ENCODE peak calls at places on chromosomes 6 and 20, in seven cellular contexts. E is choroid plexus epithelial cell, Y is AG04450, H is foreskin fibroblast, V is AG10803, W is brain microvascular endothelial cell, A is RWPE1. R is an unnamed sample.

GRCh38 chr6:131013495-131013894 is 49.5 kb downstream of the EPB41L2 start:
- DNase-seq in E (peak), Y (peak), H (peak), V (peak), W (peak), A (no peak), R (no peak)

GRCh38 chr20:9945406-9945805 is 89.4 kb upstream of the ANKEF1 start:
- DNase-seq in E (peak), Y (no peak), H (peak), V (peak), W (peak), A (peak), R (no peak)

GRCh38 chr6:17178754-17179153 is 76.9 kb downstream of the STMND1 start:
- DNase-seq in E (no peak), Y (no peak), H (no peak), V (no peak), W (no peak), A (no peak), R (no peak)

GRCh38 chr6:129263117-129263516 is 380.2 kb downstream of the LAMA2 start:
- DNase-seq in E (no peak), Y (no peak), H (no peak), V (no peak), W (no peak), A (no peak), R (no peak)

GRCh38 chr6:26159417-26160273 is 72.4 kb downstream of the HFE start:
- DNase-seq in E (peak), Y (no peak), H (peak), V (no peak), W (no peak), A (no peak), R (no peak)

GRCh38 chr6:28940294-28940858 is 16.6 kb upstream of the TRIM27 start:
- DNase-seq in E (no peak), Y (no peak), H (peak), V (no peak), W (no peak), A (peak), R (no peak)

GRCh38 chr6:6368040-6368683 is 47.7 kb upstream of the F13A1 start:
- DNase-seq in E (no peak), Y (no peak), H (no peak), V (no peak), W (no peak), A (no peak), R (no peak)

GRCh38 chr6:151403919-151404308 is 12.6 kb upstream of the ZBTB2 start:
- DNase-seq in E (no peak), Y (no peak), H (no peak), V (no peak), W (no peak), A (no peak), R (no peak)

GRCh38 chr6:159959165-159959975 is 9.5 kb upstream of the IGF2R start:
- DNase-seq in E (no peak), Y (no peak), H (no peak), V (no peak), W (no peak), A (no peak), R (no peak)

GRCh38 chr6:112041535-112041934 is 12.4 kb upstream of the CCN6 start:
- DNase-seq in E (no peak), Y (no peak), H (no peak), V (no peak), W (no peak), A (no peak), R (no peak)

GRCh38 chr20:39878809-39879208 is 810.2 kb downstream of the MAFB start:
- DNase-seq in E (peak), Y (no peak), H (peak), V (peak), W (no peak), A (peak), R (no peak)

GRCh38 chr6:158663465-158664167 is 13.8 kb downstream of the SYTL3 start:
- DNase-seq in E (no peak), Y (no peak), H (no peak), V (no peak), W (no peak), A (no peak), R (no peak)

GRCh38 chr6:35068644-35069043 is 72.5 kb downstream of the TCP11 start:
- DNase-seq in E (no peak), Y (no peak), H (no peak), V (no peak), W (no peak), A (no peak), R (no peak)

GRCh38 chr6:157535354-157536217 is 154.6 kb downstream of the ZDHHC14 start:
- DNase-seq in E (peak), Y (no peak), H (peak), V (peak), W (peak), A (peak), R (peak)

GRCh38 chr6:96907498-96907897 is 9.8 kb upstream of the NDUFAF4 start:
- DNase-seq in E (peak), Y (no peak), H (peak), V (no peak), W (peak), A (no peak), R (no peak)

GRCh38 chr6:107646776-107647438 is 157.0 kb downstream of the SOBP start:
- DNase-seq in E (no peak), Y (no peak), H (no peak), V (no peak), W (no peak), A (no peak), R (no peak)

GRCh38 chr6:72032056-72032455 is 145.7 kb downstream of the RIMS1 start:
- DNase-seq in E (peak), Y (no peak), H (no peak), V (peak), W (no peak), A (peak), R (no peak)

GRCh38 chr20:25353754-25354705 is 36.6 kb downstream of the ABHD12 start:
- DNase-seq in E (no peak), Y (no peak), H (no peak), V (no peak), W (no peak), A (no peak), R (no peak)

GRCh38 chr6:165186041-165186440 is 123.4 kb downstream of the C6orf118 start:
- DNase-seq in E (no peak), Y (no peak), H (no peak), V (no peak), W (no peak), A (no peak), R (no peak)

GRCh38 chr20:3777726-3778629 is 3.3 kb downstream of the SPEF1 start:
- DNase-seq in E (peak), Y (no peak), H (peak), V (peak), W (peak), A (peak), R (no peak)

GRCh38 chr6:42175860-42176259 is 2.7 kb downstream of the GUCA1A start:
- DNase-seq in E (no peak), Y (no peak), H (no peak), V (no peak), W (no peak), A (no peak), R (no peak)
- TF ChIP-seq CTCF in E (peak), Y (peak), H (no peak), V (peak), W (peak), A (no peak), R (no peak)

GRCh38 chr6:168200571-168201134 is 118.9 kb downstream of the DACT2 start:
- DNase-seq in E (no peak), Y (no peak), H (no peak), V (no peak), W (no peak), A (no peak), R (no peak)

GRCh38 chr6:168201799-168202198 is 117.8 kb downstream of the DACT2 start:
- DNase-seq in E (no peak), Y (no peak), H (no peak), V (no peak), W (no peak), A (no peak), R (no peak)

GRCh38 chr6:168198302-168199180 is 119.5 kb upstream of the FRMD1 start:
- DNase-seq in E (no peak), Y (no peak), H (no peak), V (no peak), W (no peak), A (no peak), R (no peak)

GRCh38 chr6:168197636-168198301 is 118.8 kb upstream of the FRMD1 start:
- DNase-seq in E (no peak), Y (no peak), H (no peak), V (no peak), W (no peak), A (no peak), R (no peak)

GRCh38 chr6:168201383-168201782 is 118.2 kb downstream of the DACT2 start:
- DNase-seq in E (no peak), Y (no peak), H (no peak), V (no peak), W (no peak), A (no peak), R (no peak)
- TF ChIP-seq CTCF in E (peak), Y (no peak), H (no peak), V (no peak), W (no peak), A (no peak), R (no peak)

GRCh38 chr6:104788400-104788799 is 71.3 kb downstream of the HACE1 start:
- DNase-seq in E (no peak), Y (no peak), H (no peak), V (peak), W (no peak), A (no peak), R (no peak)

GRCh38 chr6:104784884-104785283 is 74.8 kb downstream of the HACE1 start:
- DNase-seq in E (peak), Y (no peak), H (peak), V (peak), W (peak), A (no peak), R (no peak)

GRCh38 chr6:104795363-104795762 is 64.4 kb downstream of the HACE1 start:
- DNase-seq in E (no peak), Y (no peak), H (no peak), V (no peak), W (no peak), A (no peak), R (no peak)

GRCh38 chr6:104787305-104787704 is 72.4 kb downstream of the HACE1 start:
- DNase-seq in E (no peak), Y (no peak), H (no peak), V (no peak), W (no peak), A (no peak), R (no peak)

GRCh38 chr6:104789770-104790190 is 69.9 kb downstream of the HACE1 start:
- DNase-seq in E (peak), Y (peak), H (peak), V (peak), W (peak), A (peak), R (no peak)
- TF ChIP-seq CTCF in E (no peak), Y (peak), H (no peak), V (peak), W (no peak), A (peak), R (no peak)

GRCh38 chr6:50128420-50129005 is 78.8 kb upstream of the DEFB112 start:
- DNase-seq in E (peak), Y (no peak), H (peak), V (peak), W (no peak), A (no peak), R (no peak)
- TF ChIP-seq CTCF in E (peak), Y (peak), H (peak), V (peak), W (peak), A (peak), R (peak)

GRCh38 chr6:33570806-33571636 is 9.1 kb downstream of the BAK1 start:
- DNase-seq in E (peak), Y (no peak), H (peak), V (peak), W (peak), A (peak), R (no peak)
- TF ChIP-seq CTCF in E (no peak), Y (peak), H (no peak), V (no peak), W (no peak), A (no peak), R (no peak)

GRCh38 chr6:8905647-8906231 is 470.4 kb upstream of the SLC35B3 start:
- DNase-seq in E (no peak), Y (no peak), H (peak), V (no peak), W (no peak), A (no peak), R (no peak)

GRCh38 chr6:8908638-8909037 is 473.3 kb upstream of the SLC35B3 start:
- DNase-seq in E (no peak), Y (no peak), H (no peak), V (no peak), W (no peak), A (no peak), R (no peak)

GRCh38 chr6:8906699-8907098 is 471.4 kb upstream of the SLC35B3 start:
- DNase-seq in E (no peak), Y (no peak), H (no peak), V (no peak), W (no peak), A (no peak), R (no peak)

DNA sequence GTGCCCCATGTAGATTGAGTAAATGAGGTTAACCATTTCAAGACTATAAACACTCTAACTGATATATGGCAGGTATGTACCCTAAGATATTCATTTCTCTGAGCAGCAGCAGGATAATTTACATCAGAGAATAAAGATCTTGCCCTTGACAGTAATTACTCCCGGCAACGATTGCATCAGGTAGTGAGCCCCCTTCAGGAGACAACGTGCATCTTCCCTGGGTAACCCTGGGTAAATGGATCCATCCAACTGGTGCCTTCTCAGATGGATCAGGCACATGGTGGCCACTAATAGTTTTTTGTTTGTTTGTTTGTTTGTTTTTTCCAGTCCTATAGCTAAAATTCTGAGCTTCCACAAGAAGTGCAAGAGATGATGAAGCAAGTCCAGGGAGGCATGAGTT is 469.4 kb upstream of the SLC35B3 start:
- DNase-seq in E (no peak), Y (no peak), H (no peak), V (no peak), W (no peak), A (no peak), R (no peak)
- TF ChIP-seq CTCF in E (peak), Y (no peak), H (no peak), V (no peak), W (peak), A (no peak), R (no peak)

GRCh38 chr6:32047539-32047854 is 9.3 kb downstream of the CYP21A2 start:
- DNase-seq in E (no peak), Y (no peak), H (no peak), V (no peak), W (no peak), A (no peak), R (no peak)

GRCh38 chr6:32047084-32047478 is 8.9 kb downstream of the CYP21A2 start:
- DNase-seq in E (peak), Y (no peak), H (peak), V (no peak), W (peak), A (peak), R (peak)

GRCh38 chr6:32046450-32047083 is 8.4 kb downstream of the CYP21A2 start:
- DNase-seq in E (peak), Y (no peak), H (peak), V (peak), W (no peak), A (no peak), R (no peak)

GRCh38 chr6:32045811-32046449 is 7.7 kb downstream of the CYP21A2 start:
- DNase-seq in E (no peak), Y (no peak), H (no peak), V (no peak), W (no peak), A (no peak), R (no peak)

DNA sequence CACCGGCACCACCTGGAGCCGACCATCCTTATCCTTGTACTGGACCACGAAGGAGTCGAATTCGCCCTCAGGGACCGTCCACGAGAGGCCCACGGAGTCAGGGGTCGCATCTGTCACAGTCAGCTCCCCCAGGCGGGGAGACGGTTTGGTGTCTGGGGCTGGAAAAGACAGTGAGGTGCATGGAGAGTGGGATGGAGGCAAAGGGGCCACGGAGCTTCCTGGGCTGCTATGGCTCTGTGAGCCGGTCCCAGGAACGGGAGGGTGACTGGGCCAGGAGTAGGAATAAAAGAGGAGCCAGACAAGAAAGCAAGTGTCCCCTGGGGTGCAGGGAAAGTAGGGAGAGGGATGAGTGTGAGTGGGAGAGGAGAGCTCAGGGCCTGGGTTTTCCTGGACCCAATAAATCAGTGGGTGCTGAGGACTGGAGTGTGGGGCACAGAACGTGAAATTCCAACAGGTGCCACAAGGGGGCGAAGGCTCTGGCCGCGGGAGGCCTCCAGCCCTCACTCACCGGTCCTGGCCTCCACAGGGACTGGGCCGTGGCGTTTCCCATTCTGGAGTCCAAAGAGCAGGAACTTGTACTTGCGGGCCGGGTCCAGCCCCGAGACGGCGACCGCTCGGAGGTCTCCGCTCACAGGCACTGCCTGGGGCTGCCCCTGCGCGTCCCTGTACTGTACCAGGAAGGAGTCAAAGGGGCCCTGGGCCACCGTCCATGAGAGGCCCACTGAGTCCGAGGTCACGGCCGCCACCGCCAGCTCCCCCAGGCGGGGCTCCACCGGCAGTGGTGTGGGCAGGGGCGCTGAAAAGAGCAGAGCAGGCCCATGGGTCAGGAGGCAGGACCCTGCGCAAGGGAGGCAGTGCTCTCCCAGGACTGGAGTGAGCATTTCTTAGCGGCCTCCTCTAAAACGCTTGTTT is 9.9 kb downstream of the CYP21A2 start:
- DNase-seq in E (peak), Y (peak), H (peak), V (peak), W (peak), A (peak), R (no peak)
- TF ChIP-seq CTCF in E (peak), Y (peak), H (peak), V (peak), W (peak), A (peak), R (peak)

DNA sequence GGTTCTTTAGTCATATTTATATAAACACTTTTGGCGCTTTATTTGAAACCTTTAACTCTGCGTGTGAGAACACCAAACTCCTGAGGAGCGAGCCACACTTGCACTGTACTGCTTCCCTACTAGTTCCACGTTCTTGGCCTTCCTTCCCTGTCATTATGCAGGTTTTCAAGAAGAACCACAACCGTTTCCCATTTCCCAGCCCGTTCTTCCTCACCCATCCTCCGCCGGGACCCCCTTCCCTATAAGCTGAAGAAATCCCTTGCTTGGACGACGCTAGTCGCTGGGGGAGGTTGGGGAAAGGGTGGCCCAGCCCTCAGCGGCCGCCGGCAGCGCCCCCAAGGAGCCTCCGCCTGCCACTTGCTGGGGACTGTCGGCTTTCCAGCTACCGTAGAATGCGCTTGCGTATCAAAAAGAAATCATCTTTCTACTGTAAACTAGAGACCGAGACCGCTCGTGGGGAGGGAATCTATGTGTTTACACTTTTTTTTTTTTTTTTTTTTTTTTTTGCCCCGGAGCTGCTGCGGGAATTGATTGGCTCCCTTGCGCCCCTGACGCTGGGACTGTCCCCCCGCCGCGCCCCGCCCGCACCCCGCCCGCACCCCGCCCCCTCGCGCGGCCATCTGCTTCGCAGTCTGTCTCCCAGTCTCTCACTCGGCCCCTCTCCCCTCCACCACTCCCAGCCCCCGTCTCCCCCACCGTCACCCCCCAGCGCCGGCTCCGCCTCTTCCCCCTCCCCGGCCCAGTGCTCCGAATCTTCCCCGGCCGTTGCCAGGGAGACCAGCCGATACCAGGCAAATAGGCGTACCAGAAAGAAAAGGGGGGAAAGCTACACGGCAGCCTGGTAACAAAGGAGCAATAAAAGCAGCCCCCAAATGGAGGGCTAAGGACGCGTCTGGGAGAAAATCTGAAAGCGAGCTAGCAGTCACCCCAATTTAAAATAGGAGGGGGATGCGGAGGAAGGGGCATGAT is 2.3 kb upstream of the MARCKS start:
- DNase-seq in E (peak), Y (peak), H (peak), V (peak), W (peak), A (peak), R (peak)
- TF ChIP-seq CTCF in E (peak), Y (no peak), H (no peak), V (peak), W (peak), A (no peak), R (peak)